ENCODE peak calls at places on chromosomes 12 and 14, in eight cellular contexts. O is H1, L is astrocyte of the cerebellum, A is AG10803, P is cardiac fibroblast, C is suprapubic skin, F is left ventricle myocardium inferior, M is tibial nerve. I is an unnamed sample.

GRCh38 chr12:117514016-117514415 is 152.6 kb upstream of the NOS1 start:
- DNase-seq in O (no peak), L (no peak), A (peak), P (no peak), C (no peak), F (no peak), M (no peak), I (peak)

GRCh38 chr14:67166450-67166853 is 22.8 kb upstream of the GARIN2 start:
- DNase-seq in O (no peak), L (peak), A (peak), P (peak), C (no peak), F (no peak), M (no peak), I (no peak)

GRCh38 chr12:93177208-93178153 is 200.2 kb upstream of the NUDT4 start:
- DNase-seq in O (no peak), L (no peak), A (no peak), P (peak), C (no peak), F (no peak), M (no peak), I (no peak)

GRCh38 chr12:108346727-108347710 is 7.9 kb upstream of the CMKLR1 start:
- DNase-seq in O (no peak), L (no peak), A (no peak), P (no peak), C (no peak), F (no peak), M (no peak), I (no peak)

GRCh38 chr14:69325086-69325485 is 65.1 kb downstream of the GALNT16 start:
- DNase-seq in O (no peak), L (no peak), A (no peak), P (no peak), C (peak), F (no peak), M (no peak), I (no peak)

GRCh38 chr12:50271724-50272247 is 11.5 kb downstream of the LIMA1 start:
- DNase-seq in O (no peak), L (no peak), A (peak), P (peak), C (no peak), F (no peak), M (no peak), I (no peak)

GRCh38 chr12:5348491-5348890 is 83.4 kb upstream of the NTF3 start:
- DNase-seq in O (no peak), L (no peak), A (no peak), P (no peak), C (no peak), F (no peak), M (no peak), I (no peak)

GRCh38 chr12:91272456-91273063 is 89.9 kb upstream of the DCN start:
- DNase-seq in O (peak), L (no peak), A (peak), P (peak), C (peak), F (peak), M (peak), I (peak)

GRCh38 chr12:4962539-4963486 is 53.1 kb downstream of the KCNA1 start:
- DNase-seq in O (no peak), L (no peak), A (no peak), P (peak), C (no peak), F (no peak), M (no peak), I (no peak)

GRCh38 chr12:62724947-62725447 is 210.0 kb downstream of the PPM1H start:
- DNase-seq in O (no peak), L (peak), A (peak), P (peak), C (no peak), F (no peak), M (no peak), I (no peak)

GRCh38 chr14:59570122-59570521 is 6.5 kb downstream of the CCDC175 start:
- DNase-seq in O (no peak), L (no peak), A (no peak), P (no peak), C (no peak), F (no peak), M (no peak), I (no peak)

GRCh38 chr12:4701383-4701782 is 18.8 kb upstream of the GALNT8 start:
- DNase-seq in O (no peak), L (no peak), A (peak), P (peak), C (no peak), F (peak), M (no peak), I (no peak)

GRCh38 chr12:81078469-81079196 is 754 bp downstream of the ACSS3 start:
- DNase-seq in O (no peak), L (peak), A (peak), P (peak), C (no peak), F (no peak), M (no peak), I (no peak)

GRCh38 chr12:105330283-105330937 is at the start of gene C12orf75:
- DNase-seq in O (peak), L (peak), A (peak), P (peak), C (peak), F (peak), M (peak), I (peak)

GRCh38 chr14:78959674-78960264 is 789.6 kb downstream of the NRXN3 start:
- DNase-seq in O (peak), L (peak), A (peak), P (peak), C (peak), F (peak), M (peak), I (peak)

GRCh38 chr14:75981426-75981825 is 369 bp downstream of the TGFB3 start:
- DNase-seq in O (peak), L (no peak), A (no peak), P (no peak), C (no peak), F (no peak), M (no peak), I (no peak)

GRCh38 chr14:80536456-80536855 is 325.2 kb upstream of the DIO2 start:
- DNase-seq in O (no peak), L (no peak), A (no peak), P (no peak), C (no peak), F (no peak), M (no peak), I (no peak)

GRCh38 chr12:31915442-31915841 is 43.8 kb upstream of the RESF1 start:
- DNase-seq in O (no peak), L (no peak), A (no peak), P (no peak), C (no peak), F (no peak), M (no peak), I (no peak)

GRCh38 chr14:36767603-36768281 is 106.1 kb downstream of the PAX9 start:
- DNase-seq in O (no peak), L (no peak), A (peak), P (no peak), C (no peak), F (no peak), M (no peak), I (no peak)

GRCh38 chr12:110575326-110575725 is 7.8 kb downstream of the PPTC7 start:
- DNase-seq in O (no peak), L (no peak), A (no peak), P (no peak), C (no peak), F (no peak), M (no peak), I (no peak)

GRCh38 chr14:64569108-64570045 is 19.6 kb downstream of the PPP1R36 start:
- DNase-seq in O (no peak), L (peak), A (peak), P (peak), C (peak), F (peak), M (peak), I (peak)

GRCh38 chr14:95255487-95255886 is 64.2 kb downstream of the CLMN start:
- DNase-seq in O (peak), L (no peak), A (peak), P (peak), C (no peak), F (no peak), M (peak), I (peak)

GRCh38 chr12:81123611-81124010 is 45.7 kb downstream of the ACSS3 start:
- DNase-seq in O (no peak), L (no peak), A (no peak), P (no peak), C (no peak), F (no peak), M (no peak), I (no peak)

GRCh38 chr12:47391566-47391965 is 311.8 kb upstream of the AMIGO2 start:
- DNase-seq in O (no peak), L (no peak), A (no peak), P (no peak), C (no peak), F (no peak), M (no peak), I (no peak)

GRCh38 chr12:44159870-44160269 is 324.0 kb downstream of the TMEM117 start:
- DNase-seq in O (no peak), L (no peak), A (no peak), P (no peak), C (no peak), F (no peak), M (no peak), I (no peak)

GRCh38 chr12:28909291-28909690 is 239.8 kb upstream of the FAR2 start:
- DNase-seq in O (no peak), L (no peak), A (no peak), P (peak), C (no peak), F (no peak), M (no peak), I (no peak)

GRCh38 chr14:59126714-59127436 is 61.6 kb upstream of the DAAM1 start:
- DNase-seq in O (no peak), L (peak), A (peak), P (peak), C (no peak), F (no peak), M (no peak), I (no peak)

GRCh38 chr14:22630486-22630885 is 13.7 kb downstream of the OR6J1 start:
- DNase-seq in O (no peak), L (peak), A (peak), P (peak), C (no peak), F (no peak), M (no peak), I (no peak)

GRCh38 chr12:7433276-7433822 is 10.6 kb downstream of the CD163L1 start:
- DNase-seq in O (no peak), L (peak), A (peak), P (peak), C (no peak), F (no peak), M (no peak), I (no peak)

GRCh38 chr12:73632191-73632590 is 905.4 kb upstream of the ATXN7L3B start:
- DNase-seq in O (no peak), L (no peak), A (no peak), P (no peak), C (no peak), F (no peak), M (no peak), I (no peak)

DNA sequence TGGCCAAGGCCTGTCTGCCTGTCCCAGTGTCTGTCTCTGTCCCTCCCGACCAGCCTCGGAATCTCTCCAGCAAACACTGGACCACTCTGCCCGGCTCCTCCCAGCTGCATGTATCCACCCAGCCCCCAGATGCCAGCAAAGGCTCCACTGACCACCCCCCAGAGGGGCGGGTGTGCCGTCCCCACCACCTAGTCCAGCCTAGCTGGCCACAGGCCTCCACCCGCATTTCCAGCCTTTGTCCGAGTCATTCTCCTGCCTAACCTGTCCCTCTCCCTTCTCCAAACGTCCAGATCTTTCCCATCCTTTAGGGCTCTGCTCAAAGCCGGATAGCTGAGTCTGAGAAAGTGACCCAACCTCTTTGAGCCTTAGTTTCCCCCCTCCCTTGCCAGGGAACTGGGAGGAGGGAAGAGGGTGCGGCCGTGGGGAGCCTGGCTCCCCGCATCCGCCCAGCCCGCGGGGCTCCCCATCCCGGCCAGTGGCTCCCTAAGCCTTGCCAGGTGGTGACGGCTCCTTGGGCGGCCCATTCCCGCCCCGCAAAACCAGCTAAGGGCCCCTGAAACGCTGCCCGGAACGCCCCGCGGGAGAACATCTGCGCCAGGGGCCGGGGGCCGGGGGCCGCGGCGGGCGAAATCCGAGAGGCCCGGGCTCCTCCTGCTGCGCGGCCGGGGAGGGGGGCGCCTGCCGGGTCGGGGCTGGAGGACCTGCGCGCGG is 34.6 kb upstream of the ANKRD9 start:
- DNase-seq in O (peak), L (no peak), A (no peak), P (no peak), C (no peak), F (no peak), M (no peak), I (no peak)
- H3K4me3 ChIP-seq in O (peak), L (no peak), A (no peak), P (no peak), C (peak), F (peak), M (peak), I (peak)

GRCh38 chr12:3604281-3604680 is 113.3 kb downstream of the PRMT8 start:
- DNase-seq in O (no peak), L (no peak), A (no peak), P (no peak), C (no peak), F (no peak), M (no peak), I (no peak)

GRCh38 chr12:3607039-3607719 is 116.2 kb downstream of the PRMT8 start:
- DNase-seq in O (no peak), L (no peak), A (no peak), P (no peak), C (no peak), F (no peak), M (no peak), I (no peak)

GRCh38 chr12:3603576-3603975 is 112.6 kb downstream of the PRMT8 start:
- DNase-seq in O (no peak), L (no peak), A (no peak), P (no peak), C (no peak), F (no peak), M (no peak), I (no peak)

GRCh38 chr12:3606101-3606500 is 115.1 kb downstream of the PRMT8 start:
- DNase-seq in O (no peak), L (no peak), A (no peak), P (no peak), C (no peak), F (no peak), M (no peak), I (no peak)

GRCh38 chr12:3604750-3605638 is 114.0 kb downstream of the PRMT8 start:
- DNase-seq in O (peak), L (no peak), A (peak), P (peak), C (no peak), F (peak), M (no peak), I (peak)
- H3K4me3 ChIP-seq in O (peak), L (no peak), A (no peak), P (no peak), C (no peak), F (peak), M (no peak), I (no peak)

DNA sequence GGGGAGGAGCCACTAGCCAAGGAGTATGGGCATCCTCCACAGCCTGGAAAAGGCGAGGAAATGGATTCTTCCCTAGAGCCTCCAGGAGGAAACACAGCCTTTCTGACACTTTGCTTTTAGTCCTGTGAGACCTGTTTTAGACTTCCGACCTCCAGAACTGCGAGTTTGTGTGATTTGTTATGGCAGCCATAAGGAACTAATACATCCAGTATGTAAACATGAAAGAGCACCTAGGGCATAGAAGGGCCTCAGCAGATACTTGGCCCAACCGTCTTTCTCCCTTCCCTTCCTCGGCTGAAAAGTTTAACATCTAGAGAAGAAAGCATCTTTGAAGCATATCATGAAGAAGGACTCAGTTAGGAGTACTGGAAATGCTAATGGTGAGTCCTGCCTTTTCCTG is 3.6 kb downstream of the HIP1R start:
- DNase-seq in O (no peak), L (no peak), A (no peak), P (no peak), C (no peak), F (no peak), M (no peak), I (no peak)
- H3K4me3 ChIP-seq in O (no peak), L (no peak), A (no peak), P (no peak), C (no peak), F (no peak), M (no peak), I (no peak)

GRCh38 chr14:34711808-34712712 is 2.3 kb downstream of the CFL2 start:
- DNase-seq in O (no peak), L (no peak), A (no peak), P (peak), C (no peak), F (no peak), M (no peak), I (no peak)
- H3K4me3 ChIP-seq in O (no peak), L (no peak), A (peak), P (no peak), C (no peak), F (peak), M (no peak), I (peak)

DNA sequence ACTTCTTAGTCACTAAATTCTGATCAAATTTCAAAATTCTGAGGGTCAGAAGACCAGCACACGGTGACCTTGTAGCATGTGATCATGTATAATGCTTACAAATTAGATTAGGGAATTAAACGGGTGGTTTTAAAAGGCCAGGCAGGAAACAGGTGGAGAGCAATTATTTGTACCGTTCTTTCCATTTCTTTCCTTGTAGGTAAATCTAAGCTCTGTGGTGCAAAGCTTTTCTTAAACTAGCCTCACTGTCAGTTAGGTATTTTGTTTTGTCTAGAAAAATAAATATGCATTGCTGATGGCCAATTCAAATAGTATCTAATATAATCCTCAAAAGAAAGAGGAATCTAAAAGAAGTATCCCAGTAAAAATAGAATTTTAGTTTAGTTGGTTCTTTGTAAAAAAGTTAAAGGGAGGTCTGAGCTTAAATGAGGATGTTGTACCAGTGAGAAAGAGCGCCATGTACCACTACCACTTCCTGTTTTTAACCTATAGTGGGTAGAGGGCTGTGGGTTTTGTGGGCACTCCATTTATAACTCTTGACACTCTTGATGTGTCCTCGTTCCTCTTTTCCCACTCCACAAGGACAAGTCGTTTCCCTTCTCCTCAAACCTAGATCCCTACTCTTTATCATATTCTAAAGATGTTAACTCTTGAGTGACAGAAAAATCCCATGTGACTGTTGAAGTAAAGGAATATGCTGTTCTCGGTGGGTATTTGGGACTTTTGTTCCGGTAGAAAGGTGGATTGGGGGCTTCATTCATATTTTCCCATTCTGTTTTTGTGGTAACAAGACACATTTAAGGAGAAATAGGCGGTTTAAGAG is 50.9 kb downstream of the SLC38A1 start:
- DNase-seq in O (no peak), L (no peak), A (no peak), P (no peak), C (no peak), F (no peak), M (no peak), I (no peak)
- H3K4me3 ChIP-seq in O (no peak), L (no peak), A (no peak), P (no peak), C (no peak), F (no peak), M (no peak), I (no peak)

GRCh38 chr12:132326646-132327045 is 2.7 kb downstream of the GALNT9 start:
- DNase-seq in O (no peak), L (no peak), A (no peak), P (no peak), C (no peak), F (no peak), M (no peak), I (no peak)

GRCh38 chr12:132325733-132326130 is 3.7 kb downstream of the GALNT9 start:
- DNase-seq in O (no peak), L (no peak), A (no peak), P (no peak), C (no peak), F (no peak), M (no peak), I (no peak)

GRCh38 chr12:132328282-132329029 is 933 bp downstream of the GALNT9 start:
- DNase-seq in O (no peak), L (no peak), A (no peak), P (no peak), C (no peak), F (no peak), M (no peak), I (no peak)

GRCh38 chr12:132329036-132329738 is at the start of gene GALNT9:
- DNase-seq in O (peak), L (no peak), A (no peak), P (no peak), C (no peak), F (no peak), M (no peak), I (no peak)

GRCh38 chr12:132327351-132328171 is 1.8 kb downstream of the GALNT9 start:
- DNase-seq in O (no peak), L (peak), A (peak), P (peak), C (no peak), F (no peak), M (no peak), I (no peak)
- H3K4me3 ChIP-seq in O (no peak), L (no peak), A (peak), P (peak), C (no peak), F (no peak), M (peak), I (no peak)

DNA sequence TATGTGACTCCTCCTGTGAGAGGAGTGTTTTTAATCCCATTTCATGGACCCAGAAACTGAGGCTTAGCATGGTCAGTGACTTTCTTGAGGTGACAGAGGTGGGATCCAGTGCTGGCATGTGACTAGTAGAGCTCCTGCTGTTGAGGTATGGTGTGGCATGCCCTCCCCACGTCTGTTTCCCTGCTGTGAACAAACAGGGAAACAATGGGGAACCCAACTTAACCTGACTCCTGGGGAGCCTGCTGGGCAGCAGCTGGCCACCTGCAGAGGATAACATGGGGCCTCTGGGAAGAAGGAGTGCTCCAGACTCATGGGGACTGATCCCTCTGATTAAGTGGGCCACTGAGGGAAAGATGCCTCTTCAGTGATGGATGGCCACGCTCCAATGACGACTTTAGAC is 114.0 kb downstream of the BEGAIN start:
- DNase-seq in O (no peak), L (no peak), A (no peak), P (no peak), C (no peak), F (no peak), M (no peak), I (no peak)
- H3K4me3 ChIP-seq in O (no peak), L (no peak), A (no peak), P (no peak), C (no peak), F (no peak), M (no peak), I (no peak)

I was measured in heart right ventricle.